ENCODE peak calls at places on chromosomes 6 and 20, in seven cellular contexts. O is MM.1S, J is ovary, P is cardiac muscle cell, U is heart left ventricle, G is mammary epithelial cell, N is breast epithelium. R is an unnamed sample.

GRCh38 chr6:36722879-36723278 is 25.3 kb downstream of the RAB44 start:
- DNase-seq in G (peak; percentile 60), P (no peak), N (no peak), J (no peak), U (no peak), O (no peak), R (no peak)

GRCh38 chr6:133590814-133591213 is 298.1 kb upstream of the TCF21 start:
- DNase-seq in P (no peak), U (no peak), N (no peak), O (no peak), G (peak; percentile 96), J (no peak), R (no peak)

GRCh38 chr6:159692303-159693127 is 526 bp downstream of the SOD2 start:
- DNase-seq in U (peak; percentile 72), N (no peak), P (peak; percentile 53), O (peak; percentile 28), G (peak; percentile 61), J (peak; percentile 60), R (peak; percentile 61)

GRCh38 chr20:13336308-13337089 is 115.4 kb downstream of the ISM1 start:
- DNase-seq in U (no peak), N (no peak), P (no peak), J (no peak), O (no peak), G (peak; percentile 78), R (no peak)

GRCh38 chr6:147448212-147448611 is 60.3 kb upstream of the SAMD5 start:
- DNase-seq in U (no peak), J (no peak), G (peak; percentile 18), O (peak; percentile 5), N (no peak), P (no peak), R (no peak)

GRCh38 chr6:127300411-127300810 is 33.7 kb downstream of the RNF146 start:
- DNase-seq in N (no peak), G (peak; percentile 38), U (no peak), P (peak; percentile 72), J (no peak), O (no peak), R (no peak)

GRCh38 chr6:149834513-149835481 is 29.4 kb downstream of the LRP11 start:
- DNase-seq in P (peak; percentile 82), G (peak; percentile 84), O (peak; percentile 37), N (no peak), J (peak; percentile 64), U (no peak), R (peak; percentile 63)

GRCh38 chr6:20846602-20847028 is 312.4 kb downstream of the CDKAL1 start:
- DNase-seq in O (no peak), G (no peak), P (peak; percentile 57), U (no peak), J (no peak), N (no peak), R (no peak)

GRCh38 chr20:43749734-43750294 is 23.0 kb upstream of the GTSF1L start:
- DNase-seq in P (peak; percentile 62), N (peak; percentile 70), U (peak; percentile 67), G (peak; percentile 57), J (peak; percentile 66), O (peak; percentile 73), R (peak; percentile 63)

GRCh38 chr6:111764238-111765182 is 108.7 kb downstream of the FYN start:
- DNase-seq in G (no peak), U (no peak), N (no peak), P (no peak), J (no peak), O (no peak), R (no peak)

GRCh38 chr6:158850807-158851115 is 31.6 kb upstream of the EZR start:
- DNase-seq in N (no peak), O (no peak), P (peak; percentile 33), G (no peak), J (no peak), U (no peak), R (no peak)

GRCh38 chr6:168865-169455 is 123.3 kb upstream of the DUSP22 start:
- DNase-seq in N (no peak), U (no peak), G (peak; percentile 44), P (peak; percentile 65), O (peak; percentile 58), J (no peak), R (no peak)

GRCh38 chr6:109062216-109062615 is 32.4 kb downstream of the SESN1 start:
- DNase-seq in U (no peak), N (no peak), P (no peak), G (no peak), J (no peak), O (no peak), R (no peak)

GRCh38 chr6:41503841-41504525 is 42.2 kb upstream of the FOXP4 start:
- DNase-seq in J (peak; percentile 70), U (no peak), P (peak; percentile 80), N (no peak), G (peak; percentile 16), O (no peak), R (no peak)

GRCh38 chr6:84118191-84118590 is 84.6 kb downstream of the MRAP2 start:
- DNase-seq in O (no peak), N (no peak), P (no peak), J (no peak), U (no peak), G (peak; percentile 17), R (no peak)

GRCh38 chr6:84123186-84123585 is 89.6 kb downstream of the MRAP2 start:
- DNase-seq in P (no peak), O (no peak), G (no peak), U (no peak), N (no peak), J (no peak), R (no peak)

GRCh38 chr6:84119277-84119676 is 85.7 kb downstream of the MRAP2 start:
- DNase-seq in J (no peak), P (peak; percentile 1), G (no peak), U (no peak), O (no peak), N (no peak), R (no peak)
- TF ChIP-seq CTCF in J (no peak), P (no peak), G (no peak), U (no peak), O (no peak), N (no peak), R (no peak)

DNA sequence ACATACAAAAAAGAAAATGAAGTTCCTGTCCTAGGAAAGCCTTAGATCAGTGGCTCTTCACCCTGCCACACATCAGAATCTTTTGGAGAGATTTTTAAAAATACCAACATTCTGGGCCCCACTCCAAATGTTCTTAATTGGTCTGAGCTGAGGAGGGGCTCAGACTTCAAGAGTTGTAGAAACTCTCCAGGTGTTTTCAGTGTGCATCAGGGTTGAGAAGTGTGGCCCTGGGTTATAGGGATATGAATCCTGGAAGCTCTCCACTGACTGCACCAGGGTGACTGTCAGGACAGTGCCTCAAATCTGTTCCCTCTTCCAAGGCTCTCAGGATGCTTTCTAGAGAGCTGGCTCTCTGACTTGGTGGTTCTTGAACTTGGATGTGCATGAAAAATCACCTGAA is 5.5 kb upstream of the MYLK2 start:
- DNase-seq in G (no peak), J (no peak), N (no peak), U (no peak), P (no peak), O (no peak), R (no peak)
- H3K27ac ChIP-seq in G (no peak overlapping the region), J (no peak overlapping the region), N (no peak overlapping the region), U (no peak overlapping the region), P (no peak overlapping the region), O (no peak overlapping the region), R (no peak overlapping the region)

GRCh38 chr6:34961082-34961481 is 72.0 kb downstream of the ANKS1A start:
- DNase-seq in P (no peak), G (no peak), J (no peak), O (no peak), U (no peak), N (no peak), R (no peak)

GRCh38 chr6:34957184-34957904 is 68.3 kb downstream of the ANKS1A start:
- DNase-seq in N (no peak), O (no peak), J (no peak), G (no peak), P (peak; percentile 41), U (no peak), R (no peak)

GRCh38 chr6:34961574-34961973 is 72.5 kb downstream of the ANKS1A start:
- DNase-seq in O (no peak), P (no peak), J (no peak), N (no peak), U (no peak), G (no peak), R (no peak)

GRCh38 chr6:34958748-34959147 is 69.7 kb downstream of the ANKS1A start:
- DNase-seq in O (no peak), N (no peak), G (no peak), U (no peak), P (no peak), J (no peak), R (no peak)

GRCh38 chr6:34959221-34959620 is 70.2 kb downstream of the ANKS1A start:
- DNase-seq in G (no peak), P (no peak), N (no peak), O (no peak), U (no peak), J (no peak), R (no peak)
- H3K4me1 ChIP-seq in G (no peaks in the 10 kb centered on the region), P (peaks cover 18% of the 10 kb centered on the region), N (no peaks in the 10 kb centered on the region), O (no peaks in the 10 kb centered on the region), U (no peaks in the 10 kb centered on the region), J (peaks cover 13% of the 10 kb centered on the region), R (no peaks in the 10 kb centered on the region)

GRCh38 chr6:56328366-56328765 is 81.0 kb upstream of the COL21A1 start:
- DNase-seq in N (no peak), J (no peak), P (no peak), O (no peak), U (no peak), G (no peak), R (no peak)
- TF ChIP-seq CTCF in N (no peak), J (no peak), P (no peak), O (no peak), U (no peak), G (no peak), R (no peak)

GRCh38 chr20:61965606-61966491 is 99.8 kb downstream of the TAF4 start:
- DNase-seq in N (peak; percentile 39), J (peak; percentile 58), P (no peak), O (no peak), U (no peak), G (no peak), R (no peak)
- H3K27ac ChIP-seq in N (no peak overlapping the region), J (no peak overlapping the region), P (no peak overlapping the region), O (no peak overlapping the region), U (no peak overlapping the region), G (no peak overlapping the region), R (no peak overlapping the region)